ENCODE peak calls at places on chromosomes 4 and X, in seven cellular contexts. W is suprapubic skin; I is HepG2; E is ELF-1; Y is cardiac muscle cell; O is Karpas-422; C is stimulated activated CD4-positive, alpha-beta T cell treated with anti-CD3 and anti-CD28 coated beads, Interleukin-2, amount 100 ng/mL, for 24 hours. N is an unnamed sample.
A peak's percentile ranks its signal among the peaks of the same experiment; 100 is the strongest.

GRCh38 chr4:189341881-189342280 is 598.8 kb upstream of the FRG1 start:
- DNase-seq in W (no peak), I (no peak), E (no peak), Y (no peak), O (no peak), C (no peak), N (no peak)

GRCh38 chrX:57647020-57647419 is 33.0 kb downstream of the NLRP2B start:
- DNase-seq in W (no peak), I (no peak), E (peak; percentile 9), Y (no peak), O (no peak), C (no peak), N (no peak)

GRCh38 chr4:15533817-15534216 is 64.1 kb downstream of the CC2D2A start:
- DNase-seq in W (no peak), I (no peak), E (no peak), Y (no peak), O (no peak), C (no peak), N (no peak)

GRCh38 chrX:121010218-121010617 is 24.7 kb upstream of the CT47A1 start:
- DNase-seq in W (no peak), I (peak; percentile 59), E (no peak), Y (no peak), O (no peak), C (no peak), N (no peak)

GRCh38 chr4:37864786-37865185 is 26.1 kb upstream of the TBC1D1 start:
- DNase-seq in W (no peak), I (no peak), E (no peak), Y (no peak), O (no peak), C (no peak), N (no peak)

GRCh38 chr4:186190456-186191265 is 706 bp upstream of the CYP4V2 start:
- DNase-seq in W (no peak), I (no peak), E (peak; percentile 56), Y (peak; percentile 60), O (peak; percentile 68), C (peak; percentile 54), N (peak; percentile 39)

GRCh38 chr4:82467442-82467841 is 37.1 kb downstream of the ENOPH1 start:
- DNase-seq in W (no peak), I (peak; percentile 45), E (no peak), Y (no peak), O (no peak), C (no peak), N (no peak)

GRCh38 chr4:100581337-100581736 is 63.5 kb upstream of the EMCN start:
- DNase-seq in W (no peak), I (no peak), E (peak; percentile 8), Y (no peak), O (no peak), C (no peak), N (no peak)

GRCh38 chr4:7134737-7135388 is 57.5 kb upstream of the SORCS2 start:
- DNase-seq in W (no peak), I (no peak), E (no peak), Y (no peak), O (no peak), C (no peak), N (no peak)

GRCh38 chr4:162422312-162422711 is 258.5 kb upstream of the FSTL5 start:
- DNase-seq in W (no peak), I (no peak), E (no peak), Y (no peak), O (no peak), C (no peak), N (no peak)

GRCh38 chr4:182346250-182346649 is 103.0 kb downstream of the TENM3 start:
- DNase-seq in W (no peak), I (no peak), E (peak; percentile 16), Y (no peak), O (no peak), C (no peak), N (no peak)

GRCh38 chr4:80219301-80220025 is 22.2 kb downstream of the PRDM8 start:
- DNase-seq in W (no peak), I (no peak), E (peak; percentile 68), Y (peak; percentile 69), O (no peak), C (no peak), N (no peak)

GRCh38 chr4:23033796-23034195 is 341.1 kb downstream of the GBA3 start:
- DNase-seq in W (no peak), I (no peak), E (no peak), Y (peak; percentile 8), O (no peak), C (no peak), N (no peak)

GRCh38 chrX:42746606-42747005 is 31.4 kb downstream of the PPP1R2C start:
- DNase-seq in W (no peak), I (no peak), E (no peak), Y (no peak), O (no peak), C (no peak), N (no peak)

GRCh38 chrX:48798318-48798717 is 3.5 kb upstream of the HDAC6 start:
- DNase-seq in W (no peak), I (no peak), E (no peak), Y (no peak), O (no peak), C (no peak), N (no peak)

GRCh38 chr4:123106741-123107140 is 184.3 kb upstream of the NUDT6 start:
- DNase-seq in W (no peak), I (no peak), E (no peak), Y (no peak), O (no peak), C (no peak), N (no peak)

GRCh38 chr4:38184404-38184803 is 224.2 kb downstream of the PTTG2 start:
- DNase-seq in W (no peak), I (no peak), E (no peak), Y (no peak), O (no peak), C (no peak), N (no peak)